ENCODE peak calls at places on chromosomes 6 and 20, in six cellular contexts. E is WTC11, R is heart left ventricle, T is IMR-90, Q is omental fat pad, X is H9. Z is an unnamed sample.

GRCh38 chr6:139152892-139153271 is 18.0 kb downstream of the HECA start:
- DNase-seq in E (no peak), Q (no peak), R (no peak), T (peak; percentile 28), X (no peak), Z (no peak)

GRCh38 chr6:129536271-129536670 is 173.7 kb downstream of the ARHGAP18 start:
- DNase-seq in T (no peak), E (no peak), X (no peak), Q (no peak), R (no peak), Z (no peak)

GRCh38 chr6:23890543-23891227 is 235.3 kb upstream of the NRSN1 start:
- DNase-seq in T (no peak), E (no peak), R (no peak), X (no peak), Q (no peak), Z (no peak)

GRCh38 chr6:100880901-100881706 is at the start of gene ASCC3:
- DNase-seq in Q (peak; percentile 50), X (peak; percentile 92), R (peak; percentile 93), E (peak; percentile 92), T (peak; percentile 88), Z (peak; percentile 97)

GRCh38 chr20:6767536-6768227 is at the start of gene BMP2:
- DNase-seq in T (peak; percentile 50), Q (no peak), X (peak; percentile 44), E (peak; percentile 53), R (peak; percentile 60), Z (peak; percentile 75)

GRCh38 chr20:31637660-31638059 is at the start of gene COX4I2:
- DNase-seq in Q (no peak), X (peak; percentile 40), R (peak; percentile 72), T (no peak), E (peak; percentile 19), Z (no peak)

GRCh38 chr6:3409699-3410384 is 47.0 kb downstream of the SLC22A23 start:
- DNase-seq in E (no peak), X (no peak), Q (no peak), R (no peak), T (no peak), Z (peak; percentile 89)

GRCh38 chr6:354631-355280 is 36.8 kb upstream of the IRF4 start:
- DNase-seq in T (no peak), Q (no peak), E (no peak), R (no peak), X (no peak), Z (peak; percentile 55)

GRCh38 chr6:36911946-36912555 is 26.3 kb downstream of the C6orf89 start:
- DNase-seq in R (no peak), X (no peak), T (no peak), Q (no peak), E (no peak), Z (no peak)

GRCh38 chr6:169589699-169590257 is 112.1 kb downstream of the WDR27 start:
- DNase-seq in R (no peak), Q (no peak), T (no peak), X (no peak), E (no peak), Z (no peak)

DNA sequence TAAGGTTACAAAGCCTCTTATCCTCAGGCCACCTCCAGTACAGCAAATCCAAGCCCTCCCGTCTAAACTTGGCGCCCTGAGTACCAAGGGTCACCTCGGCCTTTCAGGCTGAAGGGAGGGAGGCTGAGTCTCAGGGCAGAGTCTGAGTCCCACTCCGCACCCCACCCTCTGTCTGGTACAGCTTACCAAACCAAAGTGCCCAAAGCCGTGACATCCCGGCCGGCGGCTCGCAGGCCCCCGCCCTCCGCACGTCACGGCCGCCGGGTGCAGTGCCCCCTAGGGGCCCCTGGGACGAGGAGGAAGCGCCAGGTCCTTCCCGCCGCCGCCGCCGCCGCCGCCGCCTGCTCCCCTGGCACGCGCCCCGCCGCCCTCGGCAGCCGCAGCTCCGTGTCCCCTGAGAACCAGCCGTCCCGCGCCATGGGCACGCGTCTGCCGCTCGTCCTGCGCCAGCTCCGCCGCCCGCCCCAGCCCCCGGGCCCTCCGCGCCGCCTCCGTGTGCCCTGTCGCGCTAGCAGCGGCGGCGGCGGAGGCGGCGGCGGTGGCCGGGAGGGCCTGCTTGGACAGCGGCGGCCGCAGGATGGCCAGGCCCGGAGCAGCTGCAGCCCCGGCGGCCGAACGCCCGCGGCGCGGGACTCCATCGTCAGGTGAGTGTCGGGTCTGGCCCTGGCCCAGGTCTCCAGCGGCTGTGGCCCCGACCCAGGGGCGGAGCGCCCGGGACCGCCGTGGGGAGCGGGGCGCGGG is at the start of gene MTHFD1L:
- DNase-seq in R (peak; percentile 76), T (peak; percentile 91), X (peak; percentile 84), Q (peak; percentile 54), E (peak; percentile 81), Z (peak; percentile 73)
- TF ChIP-seq CTCF in R (peak; percentile 69), T (peak; percentile 67), X (peak; percentile 73), Q (no peak), E (peak; percentile 50), Z (peak; percentile 58)

DNA sequence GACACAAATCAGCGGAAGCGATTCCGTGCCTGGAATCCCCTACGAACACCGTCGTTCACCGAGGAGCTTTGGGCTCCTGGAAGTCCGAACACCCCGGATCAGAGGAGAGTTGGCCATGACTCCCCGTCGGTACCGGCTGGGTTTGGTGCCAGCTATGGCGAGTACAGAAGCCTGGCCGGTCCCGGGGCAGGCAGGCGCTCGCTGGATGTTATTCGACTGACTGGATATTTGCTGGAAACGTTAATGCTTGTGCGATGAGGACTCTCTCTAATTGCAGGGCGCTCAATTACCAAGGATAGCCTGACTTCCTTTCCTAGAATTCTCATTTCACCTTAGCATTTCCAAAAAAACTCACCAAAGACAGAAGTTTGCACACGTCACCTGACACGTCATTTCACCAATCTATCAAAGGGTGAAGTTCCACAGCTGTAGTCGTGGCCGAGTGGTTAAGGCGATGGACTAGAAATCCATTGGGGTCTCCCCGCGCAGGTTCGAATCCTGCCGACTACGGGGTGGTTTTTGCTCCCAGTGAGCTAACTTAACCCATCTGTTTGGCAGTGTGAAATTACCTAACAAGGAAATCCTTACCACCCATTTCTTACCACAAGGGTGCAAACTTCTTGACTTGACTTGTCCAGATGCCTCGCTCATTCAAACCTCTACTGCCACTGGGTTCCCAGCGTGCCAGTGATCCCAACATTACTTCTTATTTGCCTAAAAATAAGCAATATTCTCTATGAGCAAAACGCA is 22.7 kb upstream of the ZNF184 start:
- DNase-seq in T (peak; percentile 91), E (peak; percentile 89), X (peak; percentile 92), Q (no peak), R (peak; percentile 28), Z (no peak)
- TF ChIP-seq CTCF in T (peak; percentile 42), E (no peak), X (peak; percentile 60), Q (no peak), R (no peak), Z (no peak)

DNA sequence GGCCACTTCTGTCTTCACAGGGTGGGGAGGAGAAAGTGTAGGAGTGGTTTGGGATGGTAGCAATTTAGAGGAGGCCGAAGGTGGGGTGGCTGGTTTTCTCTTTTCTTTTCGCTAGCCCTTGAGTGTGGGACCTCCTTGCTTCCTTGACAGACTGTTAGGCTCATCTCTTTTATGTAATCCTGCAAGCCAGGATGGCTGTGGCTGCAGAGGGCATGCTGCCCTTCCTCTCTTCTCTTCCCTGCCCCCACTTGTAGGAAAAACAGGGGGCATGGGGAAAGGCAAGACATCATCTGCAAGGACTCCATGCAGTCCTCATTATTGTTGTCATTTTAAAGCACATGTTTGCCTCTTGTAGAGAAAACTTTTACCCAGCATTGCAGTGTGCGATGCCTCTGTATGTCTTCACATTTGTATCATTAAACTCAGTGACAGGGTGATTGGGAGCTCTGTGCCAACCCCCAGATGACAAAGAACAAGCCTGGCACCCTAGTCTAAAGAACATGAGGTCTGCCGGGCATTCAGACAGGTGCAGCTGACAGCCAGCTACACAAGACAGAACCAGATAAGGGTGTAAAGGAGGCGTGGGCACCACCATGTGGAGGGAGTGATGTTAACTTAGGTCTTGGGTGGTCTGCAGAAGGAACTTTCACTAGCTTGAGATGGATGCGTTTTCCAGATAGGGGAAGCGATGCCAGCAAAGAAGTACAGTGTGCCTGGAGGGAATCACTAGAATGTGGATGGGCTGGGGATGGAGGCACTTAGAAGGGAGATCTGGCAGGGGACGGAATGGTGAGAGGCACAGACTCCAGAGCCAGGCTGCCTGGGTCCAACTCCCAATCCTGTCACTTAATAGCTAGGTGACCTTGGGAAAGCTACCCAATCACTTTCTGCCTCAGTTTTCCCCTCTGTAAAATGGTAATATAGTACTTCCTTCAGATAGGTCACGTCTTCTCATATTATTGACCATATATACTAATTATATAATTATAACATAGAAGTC is 207.6 kb downstream of the TBC1D7 start:
- DNase-seq in E (peak; percentile 27), X (no peak), T (no peak), Q (no peak), R (peak; percentile 44), Z (no peak)
- TF ChIP-seq CTCF in E (peak; percentile 9), X (peak; percentile 45), T (no peak), Q (no peak), R (peak; percentile 31), Z (no peak)

DNA sequence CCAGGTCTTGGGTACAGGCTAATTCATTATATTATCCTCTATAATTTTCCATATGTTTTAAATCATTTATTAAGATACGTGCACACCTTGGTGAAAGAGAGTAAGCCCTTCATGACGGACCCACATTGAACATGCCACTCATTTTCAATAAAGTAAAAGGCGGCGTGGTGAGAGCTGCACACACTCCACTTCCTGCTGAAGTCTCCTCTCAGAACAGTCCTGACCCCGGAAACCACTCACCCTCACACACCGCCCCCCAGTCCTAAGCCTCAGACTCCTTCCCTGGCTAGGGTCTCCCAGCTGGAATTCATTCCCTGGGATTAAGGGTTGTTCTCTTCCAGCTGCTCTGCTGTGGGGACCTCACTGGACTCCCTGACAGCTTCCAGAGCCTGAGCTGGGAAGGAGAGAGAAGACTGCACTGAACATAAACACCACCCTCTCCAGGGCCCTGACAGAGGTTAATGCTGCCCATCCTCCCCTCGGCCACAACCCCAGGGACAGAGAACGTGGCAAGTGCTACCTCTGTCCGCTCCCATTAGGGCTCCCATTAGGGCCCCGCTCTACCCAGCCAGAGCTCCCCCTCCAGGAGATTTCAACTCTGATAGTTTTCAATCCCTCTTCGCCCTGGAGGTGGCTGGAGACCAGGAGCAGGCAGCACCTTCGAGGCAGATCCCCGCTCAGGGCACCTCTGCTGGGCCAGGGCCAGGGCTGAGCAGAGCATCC is 24.8 kb downstream of the GRM4 start:
- DNase-seq in R (no peak), X (no peak), T (no peak), Q (no peak), E (peak; percentile 37), Z (no peak)
- TF ChIP-seq CTCF in R (no peak), X (peak; percentile 44), T (no peak), Q (no peak), E (no peak), Z (no peak)

DNA sequence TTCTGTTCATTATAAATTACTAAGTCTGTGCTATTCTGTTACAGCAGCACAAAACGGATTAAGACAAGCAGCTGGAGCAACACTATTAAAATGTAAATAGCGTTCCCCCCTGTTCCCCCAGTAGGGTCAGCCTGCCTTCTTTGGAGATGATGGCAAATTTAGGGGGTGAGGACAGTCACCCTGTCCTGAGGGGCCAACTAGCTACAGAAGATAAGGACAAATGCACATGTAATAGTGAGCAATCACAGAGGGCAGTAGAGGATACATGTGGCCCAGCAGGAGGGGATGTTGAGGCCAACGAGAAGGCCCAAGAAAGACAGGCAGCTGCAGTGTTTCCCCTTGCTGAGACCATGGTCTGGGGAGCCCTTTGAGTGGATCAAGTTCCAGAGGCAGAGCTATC is 266.7 kb upstream of the CDYL start:
- DNase-seq in X (no peak), Q (no peak), E (no peak), R (no peak), T (no peak), Z (no peak)
- TF ChIP-seq CTCF in X (no peak), Q (no peak), E (no peak), R (no peak), T (no peak), Z (no peak)

Z was measured in right lobe of liver.